ENCODE peak calls at places on chromosomes 2 and 18, in six cellular contexts. X, S, Y, L, H and J are unnamed samples.

GRCh38 chr2:173232956-173233744 is 121.5 kb upstream of the CDCA7 start:
- DNase-seq in L (peak; percentile 45), S (no peak), X (no peak), Y (no peak), H (no peak), J (no peak)

GRCh38 chr2:37350917-37351316 is 6.5 kb downstream of the QPCT start:
- DNase-seq in X (no peak), S (no peak), L (no peak), Y (no peak), H (no peak), J (no peak)

GRCh38 chr2:162435676-162436075 is 91.7 kb downstream of the GCA start:
- DNase-seq in H (no peak), Y (no peak), X (peak; percentile 60), S (no peak), L (no peak), J (no peak)

GRCh38 chr2:10137053-10137843 is 14.7 kb downstream of the RRM2 start:
- DNase-seq in L (no peak), Y (no peak), X (no peak), H (no peak), S (no peak), J (no peak)

GRCh38 chr18:955379-956066 is 50.9 kb downstream of the ADCYAP1 start:
- DNase-seq in X (no peak), H (no peak), S (no peak), L (no peak), Y (no peak), J (no peak)

GRCh38 chr2:221410487-221410886 is 161.6 kb downstream of the EPHA4 start:
- DNase-seq in L (no peak), H (no peak), Y (no peak), S (no peak), X (no peak), J (no peak)

GRCh38 chr2:155021591-155021990 is 323.1 kb downstream of the KCNJ3 start:
- DNase-seq in X (peak; percentile 35), L (no peak), S (no peak), H (no peak), Y (no peak), J (no peak)

GRCh38 chr2:216713691-216714411 is 18.5 kb upstream of the IGFBP5 start:
- DNase-seq in X (no peak), S (no peak), L (peak; percentile 91), H (no peak), Y (no peak), J (peak; percentile 27)

GRCh38 chr2:190571666-190572065 is 37.1 kb upstream of the NEMP2 start:
- DNase-seq in Y (no peak), L (peak; percentile 18), H (no peak), X (no peak), S (no peak), J (no peak)